ENCODE peak calls at places on chromosomes 2 and 18, in seven cellular contexts. Q is neuronal stem cell, K is astrocyte, N is A549, Y is cardiac fibroblast, V is PC-9, U is BE2C. E is an unnamed sample.

GRCh38 chr2:43648979-43649701 is 12.1 kb downstream of the PLEKHH2 start:
- DNase-seq in Q (no peak), K (peak), N (no peak), Y (no peak), V (no peak), U (no peak), E (no peak)

GRCh38 chr18:54558609-54559585 is 32.1 kb upstream of the DYNAP start:
- DNase-seq in Q (no peak), K (peak), N (peak), Y (peak), V (no peak), U (no peak), E (peak)

GRCh38 chr2:37652199-37652640 is 19.2 kb downstream of the CDC42EP3 start:
- DNase-seq in Q (no peak), K (peak), N (peak), Y (peak), V (peak), U (no peak), E (no peak)

GRCh38 chr2:197596751-197597150 is 78.6 kb downstream of the RFTN2 start:
- DNase-seq in Q (no peak), K (no peak), N (no peak), Y (no peak), V (no peak), U (no peak), E (no peak)

GRCh38 chr18:10670856-10671255 is 145.0 kb downstream of the NAPG start:
- DNase-seq in Q (no peak), K (no peak), N (no peak), Y (no peak), V (no peak), U (no peak), E (no peak)

GRCh38 chr18:79470547-79470946 is 74.8 kb downstream of the NFATC1 start:
- DNase-seq in Q (no peak), K (no peak), N (no peak), Y (no peak), V (no peak), U (no peak), E (no peak)

GRCh38 chr2:144374163-144374661 is 145.7 kb downstream of the ZEB2 start:
- DNase-seq in Q (no peak), K (peak), N (no peak), Y (no peak), V (peak), U (no peak), E (no peak)

GRCh38 chr2:239186958-239187357 is 213.9 kb downstream of the HDAC4 start:
- DNase-seq in Q (no peak), K (no peak), N (no peak), Y (no peak), V (no peak), U (no peak), E (no peak)

GRCh38 chr2:177633111-177633510 is 240.5 kb downstream of the AGPS start:
- DNase-seq in Q (no peak), K (peak), N (no peak), Y (no peak), V (peak), U (no peak), E (no peak)

GRCh38 chr2:220506466-220506865 is 879.0 kb downstream of the SLC4A3 start:
- DNase-seq in Q (no peak), K (no peak), N (no peak), Y (no peak), V (no peak), U (no peak), E (no peak)

GRCh38 chr18:7117390-7118355 is at the start of gene LAMA1:
- DNase-seq in Q (peak), K (no peak), N (no peak), Y (peak), V (no peak), U (no peak), E (no peak)
- H3K4me3 ChIP-seq in Q (peak), K (peak), N (peak), Y (peak), V (no peak), U (no peak), E (no peak)

GRCh38 chr2:60096556-60096955 is 456.9 kb downstream of the BCL11A start:
- DNase-seq in Q (no peak), K (no peak), N (no peak), Y (no peak), V (no peak), U (no peak), E (no peak)

GRCh38 chr2:60104514-60105501 is 448.6 kb downstream of the BCL11A start:
- DNase-seq in Q (no peak), K (no peak), N (no peak), Y (no peak), V (no peak), U (no peak), E (no peak)

GRCh38 chr2:60097298-60097697 is 456.2 kb downstream of the BCL11A start:
- DNase-seq in Q (no peak), K (no peak), N (no peak), Y (no peak), V (no peak), U (no peak), E (no peak)

GRCh38 chr2:60094450-60094929 is 459.0 kb downstream of the BCL11A start:
- DNase-seq in Q (no peak), K (no peak), N (no peak), Y (no peak), V (no peak), U (no peak), E (peak)

DNA sequence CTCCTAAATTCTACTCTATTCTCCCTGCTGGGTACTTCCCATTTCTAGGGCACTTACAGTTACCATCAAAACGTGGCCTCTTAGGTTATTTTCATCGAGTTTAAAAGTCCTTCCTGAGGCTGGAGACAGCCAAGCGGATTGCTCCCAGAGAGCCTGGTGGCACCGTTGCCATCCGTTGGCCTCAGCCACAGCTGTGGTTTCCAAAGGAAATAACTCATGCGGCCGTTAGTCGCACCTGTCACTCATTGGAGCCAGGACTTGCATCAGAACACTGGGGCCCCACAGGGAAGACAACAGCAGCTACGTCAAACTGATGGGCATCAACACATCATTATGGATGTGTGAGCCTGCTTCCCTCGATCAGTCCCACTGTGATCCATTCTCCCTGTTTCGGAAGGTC is 453.4 kb downstream of the BCL11A start:
- DNase-seq in Q (no peak), K (no peak), N (no peak), Y (no peak), V (no peak), U (no peak), E (no peak)
- H3K4me3 ChIP-seq in Q (no peak), K (no peak), N (no peak), Y (no peak), V (no peak), U (no peak), E (no peak)

GRCh38 chr2:206160807-206161179 is 1.1 kb downstream of the EEF1B2 start:
- DNase-seq in Q (no peak), K (no peak), N (no peak), Y (no peak), V (no peak), U (no peak), E (no peak)
- H3K4me3 ChIP-seq in Q (no peak), K (peak), N (peak), Y (peak), V (peak), U (peak), E (peak)

GRCh38 chr2:173881886-173882285 is 83.3 kb downstream of the SP3 start:
- DNase-seq in Q (no peak), K (peak), N (no peak), Y (peak), V (no peak), U (no peak), E (no peak)

GRCh38 chr2:173881466-173881865 is 83.7 kb downstream of the SP3 start:
- DNase-seq in Q (no peak), K (peak), N (no peak), Y (peak), V (no peak), U (peak), E (no peak)

GRCh38 chr2:173884403-173884802 is 80.8 kb downstream of the SP3 start:
- DNase-seq in Q (peak), K (peak), N (peak), Y (peak), V (peak), U (peak), E (peak)

GRCh38 chr2:173876833-173877413 is 88.2 kb downstream of the SP3 start:
- DNase-seq in Q (no peak), K (no peak), N (no peak), Y (no peak), V (no peak), U (no peak), E (no peak)

DNA sequence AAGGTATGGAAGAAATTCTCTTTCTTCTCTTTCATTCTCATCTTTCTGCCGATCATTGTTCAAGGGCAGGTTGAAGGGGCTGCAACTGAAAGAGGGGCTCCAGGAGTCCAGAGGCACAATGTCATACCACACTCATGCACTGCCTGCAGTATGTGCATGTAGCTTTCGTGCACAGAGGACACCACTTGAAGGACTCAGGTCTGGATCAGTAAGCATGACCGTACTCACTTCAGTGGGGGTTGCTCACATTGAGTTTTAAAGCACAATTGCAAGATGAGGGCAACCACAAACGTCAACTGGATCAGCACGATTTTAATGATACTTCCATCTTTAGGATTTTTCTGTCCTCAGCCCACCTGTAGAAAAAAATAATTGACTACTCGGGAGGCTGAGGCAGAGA is 84.6 kb downstream of the SP3 start:
- DNase-seq in Q (no peak), K (no peak), N (no peak), Y (no peak), V (no peak), U (no peak), E (no peak)
- H3K4me3 ChIP-seq in Q (no peak), K (no peak), N (no peak), Y (no peak), V (no peak), U (no peak), E (no peak)

GRCh38 chr2:102340778-102341177 is 14.8 kb upstream of the IL18R1 start:
- DNase-seq in Q (no peak), K (no peak), N (no peak), Y (no peak), V (no peak), U (no peak), E (no peak)

GRCh38 chr2:102337012-102337411 is 18.6 kb upstream of the IL18R1 start:
- DNase-seq in Q (no peak), K (no peak), N (peak), Y (peak), V (peak), U (no peak), E (no peak)

GRCh38 chr2:102335871-102336366 is 19.7 kb upstream of the IL18R1 start:
- DNase-seq in Q (no peak), K (no peak), N (no peak), Y (peak), V (no peak), U (no peak), E (no peak)

GRCh38 chr2:102336502-102336945 is 19.1 kb upstream of the IL18R1 start:
- DNase-seq in Q (no peak), K (no peak), N (peak), Y (peak), V (peak), U (no peak), E (no peak)

GRCh38 chr2:102337481-102338386 is 17.9 kb upstream of the IL18R1 start:
- DNase-seq in Q (no peak), K (no peak), N (no peak), Y (peak), V (no peak), U (no peak), E (no peak)
- H3K4me3 ChIP-seq in Q (no peak), K (no peak), N (no peak), Y (no peak), V (peak), U (no peak), E (no peak)

DNA sequence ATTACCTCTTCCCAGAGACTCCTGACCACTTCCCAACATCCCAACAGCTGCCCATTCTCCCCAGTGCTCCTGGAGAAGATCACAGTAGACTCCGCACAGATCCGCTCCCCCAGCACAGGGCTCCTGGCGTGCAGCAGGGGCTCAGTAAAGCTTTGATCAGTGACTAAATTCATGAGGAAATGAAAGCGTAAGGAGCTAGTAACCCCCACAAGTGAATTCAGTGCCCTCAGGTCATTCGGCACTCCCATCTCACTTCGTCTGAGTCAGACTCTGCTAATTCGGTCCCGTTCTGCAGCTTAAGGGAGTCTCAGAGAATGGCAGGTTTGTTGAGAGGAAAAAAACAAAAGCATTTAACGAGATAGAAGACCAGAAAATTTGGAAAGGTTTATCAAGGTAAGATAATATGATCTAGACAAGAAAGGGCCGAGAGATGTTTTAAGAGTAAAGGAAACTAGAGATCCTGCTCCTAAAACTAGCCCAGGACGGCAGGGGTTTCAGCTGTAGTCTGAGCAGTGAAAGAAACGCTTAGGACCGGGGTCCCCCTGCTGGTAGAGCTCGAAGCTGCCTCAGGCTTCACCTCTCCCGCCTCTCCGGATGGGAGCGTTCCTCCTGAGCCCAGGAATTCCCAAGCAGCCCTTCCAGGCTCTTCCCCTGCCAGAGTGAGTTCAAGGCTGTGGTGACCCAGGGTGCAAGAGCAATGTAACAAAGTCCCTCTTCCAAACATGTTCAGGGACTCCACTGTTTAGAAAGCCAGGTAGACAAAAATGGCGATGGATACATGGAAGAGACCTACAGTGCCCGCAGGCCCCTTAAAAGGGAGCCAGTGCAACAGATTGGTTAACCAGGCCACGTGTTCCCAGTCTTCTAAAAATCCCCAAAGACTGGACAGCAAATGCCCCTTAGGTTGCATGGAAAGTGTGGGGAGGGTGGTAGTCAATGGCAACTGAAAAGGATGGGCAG is 127.3 kb downstream of the DNER start:
- DNase-seq in Q (peak), K (peak), N (peak), Y (peak), V (peak), U (peak), E (peak)
- H3K4me3 ChIP-seq in Q (no peak), K (peak), N (peak), Y (no peak), V (peak), U (no peak), E (no peak)